ENCODE peak calls at places on chromosome 17, in seven cellular contexts. One of them, this sample, is unnamed.
A peak's percentile ranks its signal among the peaks of the same experiment; 100 is the strongest.

GRCh38 chr17:9696279-9697044 is 51.1 kb downstream of the USP43 start:
- DNase-seq in endodermal cell: peak; percentile 77
- DNase-seq in left ventricle myocardium inferior: no peak
- DNase-seq in mesenchymal stem cell: no peak
- DNase-seq in SJSA1: no peak
- DNase-seq in PC-9: no peak
- DNase-seq in heart left ventricle: no peak
- DNase-seq in this sample: no peak

GRCh38 chr17:78905111-78905510 is 2.1 kb upstream of the CEP295NL start:
- DNase-seq in endodermal cell: no peak
- DNase-seq in left ventricle myocardium inferior: no peak
- DNase-seq in mesenchymal stem cell: peak; percentile 24
- DNase-seq in SJSA1: no peak
- DNase-seq in PC-9: no peak
- DNase-seq in heart left ventricle: no peak
- DNase-seq in this sample: no peak

GRCh38 chr17:4560837-4561241 is 462 bp upstream of the GGT6 start:
- DNase-seq in endodermal cell: peak; percentile 83
- DNase-seq in left ventricle myocardium inferior: no peak
- DNase-seq in mesenchymal stem cell: no peak
- DNase-seq in SJSA1: no peak
- DNase-seq in PC-9: no peak
- DNase-seq in heart left ventricle: no peak
- DNase-seq in this sample: peak; percentile 78

GRCh38 chr17:56475121-56475520 is 118.4 kb upstream of the NOG start:
- DNase-seq in endodermal cell: no peak
- DNase-seq in left ventricle myocardium inferior: no peak
- DNase-seq in mesenchymal stem cell: no peak
- DNase-seq in SJSA1: no peak
- DNase-seq in PC-9: no peak
- DNase-seq in heart left ventricle: no peak
- DNase-seq in this sample: no peak

GRCh38 chr17:72719582-72720493 is 372.6 kb downstream of the SLC39A11 start:
- DNase-seq in endodermal cell: no peak
- DNase-seq in left ventricle myocardium inferior: no peak
- DNase-seq in mesenchymal stem cell: peak; percentile 60
- DNase-seq in SJSA1: peak; percentile 68
- DNase-seq in PC-9: no peak
- DNase-seq in heart left ventricle: no peak
- DNase-seq in this sample: no peak

GRCh38 chr17:50554201-50554600 is 6.3 kb upstream of the CACNA1G start:
- DNase-seq in endodermal cell: no peak
- DNase-seq in left ventricle myocardium inferior: no peak
- DNase-seq in mesenchymal stem cell: no peak
- DNase-seq in SJSA1: no peak
- DNase-seq in PC-9: no peak
- DNase-seq in heart left ventricle: no peak
- DNase-seq in this sample: no peak

GRCh38 chr17:59669411-59669810 is 37.8 kb downstream of the PTRH2 start:
- DNase-seq in endodermal cell: no peak
- DNase-seq in left ventricle myocardium inferior: no peak
- DNase-seq in mesenchymal stem cell: no peak
- DNase-seq in SJSA1: no peak
- DNase-seq in PC-9: no peak
- DNase-seq in heart left ventricle: no peak
- DNase-seq in this sample: no peak

GRCh38 chr17:49552070-49552751 is 23.5 kb upstream of the NXPH3 start:
- DNase-seq in endodermal cell: peak; percentile 50
- DNase-seq in left ventricle myocardium inferior: no peak
- DNase-seq in mesenchymal stem cell: no peak
- DNase-seq in SJSA1: no peak
- DNase-seq in PC-9: no peak
- DNase-seq in heart left ventricle: no peak
- DNase-seq in this sample: no peak

GRCh38 chr17:42111901-42112551 is 488 bp downstream of the DHX58 start:
- DNase-seq in endodermal cell: peak; percentile 72
- DNase-seq in left ventricle myocardium inferior: no peak
- DNase-seq in mesenchymal stem cell: peak; percentile 27
- DNase-seq in SJSA1: no peak
- DNase-seq in PC-9: no peak
- DNase-seq in heart left ventricle: peak; percentile 26
- DNase-seq in this sample: peak; percentile 60

GRCh38 chr17:59346341-59346740 is 14.9 kb downstream of the YPEL2 start:
- DNase-seq in endodermal cell: peak; percentile 48
- DNase-seq in left ventricle myocardium inferior: no peak
- DNase-seq in mesenchymal stem cell: no peak
- DNase-seq in SJSA1: no peak
- DNase-seq in PC-9: no peak
- DNase-seq in heart left ventricle: no peak
- DNase-seq in this sample: no peak

GRCh38 chr17:65785109-65785508 is 223.7 kb upstream of the AXIN2 start:
- DNase-seq in endodermal cell: no peak
- DNase-seq in left ventricle myocardium inferior: no peak
- DNase-seq in mesenchymal stem cell: peak; percentile 83
- DNase-seq in SJSA1: no peak
- DNase-seq in PC-9: peak; percentile 91
- DNase-seq in heart left ventricle: no peak
- DNase-seq in this sample: no peak

GRCh38 chr17:66698270-66698669 is 136.6 kb upstream of the CACNG5 start:
- DNase-seq in endodermal cell: no peak
- DNase-seq in left ventricle myocardium inferior: no peak
- DNase-seq in mesenchymal stem cell: no peak
- DNase-seq in SJSA1: no peak
- DNase-seq in PC-9: no peak
- DNase-seq in heart left ventricle: no peak
- DNase-seq in this sample: no peak

GRCh38 chr17:17682293-17682736 is 1.1 kb downstream of the RAI1 start:
- DNase-seq in endodermal cell: peak; percentile 62
- DNase-seq in left ventricle myocardium inferior: peak; percentile 54
- DNase-seq in mesenchymal stem cell: peak; percentile 52
- DNase-seq in SJSA1: peak; percentile 61
- DNase-seq in PC-9: no peak
- DNase-seq in heart left ventricle: peak; percentile 74
- DNase-seq in this sample: peak; percentile 51

GRCh38 chr17:41801374-41802062 is 10.2 kb downstream of the P3H4 start:
- DNase-seq in endodermal cell: peak; percentile 97
- DNase-seq in left ventricle myocardium inferior: peak; percentile 84
- DNase-seq in mesenchymal stem cell: peak; percentile 80
- DNase-seq in SJSA1: peak; percentile 81
- DNase-seq in PC-9: peak; percentile 84
- DNase-seq in heart left ventricle: peak; percentile 84
- DNase-seq in this sample: peak; percentile 77

GRCh38 chr17:71118039-71118438 is 948.7 kb downstream of the KCNJ2 start:
- DNase-seq in endodermal cell: peak; percentile 65
- DNase-seq in left ventricle myocardium inferior: no peak
- DNase-seq in mesenchymal stem cell: peak; percentile 8
- DNase-seq in SJSA1: no peak
- DNase-seq in PC-9: no peak
- DNase-seq in heart left ventricle: no peak
- DNase-seq in this sample: no peak

GRCh38 chr17:28675980-28676379 is 14.0 kb downstream of the SUPT6H start:
- DNase-seq in endodermal cell: peak; percentile 68
- DNase-seq in left ventricle myocardium inferior: no peak
- DNase-seq in mesenchymal stem cell: no peak
- DNase-seq in SJSA1: no peak
- DNase-seq in PC-9: no peak
- DNase-seq in heart left ventricle: no peak
- DNase-seq in this sample: no peak

GRCh38 chr17:81342062-81342699 is 47.1 kb upstream of the SLC38A10 start:
- DNase-seq in endodermal cell: peak; percentile 56
- DNase-seq in left ventricle myocardium inferior: no peak
- DNase-seq in mesenchymal stem cell: peak; percentile 47
- DNase-seq in SJSA1: no peak
- DNase-seq in PC-9: no peak
- DNase-seq in heart left ventricle: no peak
- DNase-seq in this sample: no peak

GRCh38 chr17:76002100-76002499 is 1.4 kb downstream of the CDK3 start:
- DNase-seq in endodermal cell: peak; percentile 47
- DNase-seq in left ventricle myocardium inferior: no peak
- DNase-seq in mesenchymal stem cell: no peak
- DNase-seq in SJSA1: no peak
- DNase-seq in PC-9: no peak
- DNase-seq in heart left ventricle: no peak
- DNase-seq in this sample: no peak
- H3K27ac ChIP-seq in endodermal cell: no peak overlapping the region
- H3K27ac ChIP-seq in left ventricle myocardium inferior: no peak overlapping the region
- H3K27ac ChIP-seq in mesenchymal stem cell: no peak overlapping the region
- H3K27ac ChIP-seq in SJSA1: no peak overlapping the region
- H3K27ac ChIP-seq in PC-9: no peak overlapping the region
- H3K27ac ChIP-seq in heart left ventricle: no peak overlapping the region
- H3K27ac ChIP-seq in this sample: no peak overlapping the region

GRCh38 chr17:2175294-2175628 is 120.4 kb downstream of the HIC1 start:
- DNase-seq in endodermal cell: no peak
- DNase-seq in left ventricle myocardium inferior: no peak
- DNase-seq in mesenchymal stem cell: no peak
- DNase-seq in SJSA1: no peak
- DNase-seq in PC-9: no peak
- DNase-seq in heart left ventricle: no peak
- DNase-seq in this sample: no peak
- H3K27ac ChIP-seq in endodermal cell: no peak overlapping the region
- H3K27ac ChIP-seq in left ventricle myocardium inferior: peak overlapping the region; percentile 90
- H3K27ac ChIP-seq in mesenchymal stem cell: peak overlapping the region; percentile 59
- H3K27ac ChIP-seq in SJSA1: peak overlapping the region; percentile 85
- H3K27ac ChIP-seq in PC-9: no peak overlapping the region
- H3K27ac ChIP-seq in heart left ventricle: peak overlapping the region; percentile 93
- H3K27ac ChIP-seq in this sample: peak overlapping the region; percentile 19

GRCh38 chr17:38752930-38753506 is 477 bp downstream of the PSMB3 start:
- DNase-seq in endodermal cell: no peak
- DNase-seq in left ventricle myocardium inferior: no peak
- DNase-seq in mesenchymal stem cell: no peak
- DNase-seq in SJSA1: no peak
- DNase-seq in PC-9: no peak
- DNase-seq in heart left ventricle: no peak
- DNase-seq in this sample: no peak

GRCh38 chr17:38751803-38752118 is 780 bp upstream of the PSMB3 start:
- DNase-seq in endodermal cell: peak; percentile 97
- DNase-seq in left ventricle myocardium inferior: peak; percentile 76
- DNase-seq in mesenchymal stem cell: peak; percentile 94
- DNase-seq in SJSA1: peak; percentile 85
- DNase-seq in PC-9: peak; percentile 69
- DNase-seq in heart left ventricle: peak; percentile 88
- DNase-seq in this sample: peak; percentile 88

GRCh38 chr17:38751144-38751802 is 1.3 kb upstream of the PSMB3 start:
- DNase-seq in endodermal cell: peak; percentile 63
- DNase-seq in left ventricle myocardium inferior: no peak
- DNase-seq in mesenchymal stem cell: no peak
- DNase-seq in SJSA1: no peak
- DNase-seq in PC-9: no peak
- DNase-seq in heart left ventricle: no peak
- DNase-seq in this sample: no peak

GRCh38 chr17:38750312-38751121 is 2.0 kb upstream of the PSMB3 start:
- DNase-seq in endodermal cell: peak; percentile 84
- DNase-seq in left ventricle myocardium inferior: no peak
- DNase-seq in mesenchymal stem cell: peak; percentile 53
- DNase-seq in SJSA1: no peak
- DNase-seq in PC-9: peak; percentile 53
- DNase-seq in heart left ventricle: no peak
- DNase-seq in this sample: no peak

DNA sequence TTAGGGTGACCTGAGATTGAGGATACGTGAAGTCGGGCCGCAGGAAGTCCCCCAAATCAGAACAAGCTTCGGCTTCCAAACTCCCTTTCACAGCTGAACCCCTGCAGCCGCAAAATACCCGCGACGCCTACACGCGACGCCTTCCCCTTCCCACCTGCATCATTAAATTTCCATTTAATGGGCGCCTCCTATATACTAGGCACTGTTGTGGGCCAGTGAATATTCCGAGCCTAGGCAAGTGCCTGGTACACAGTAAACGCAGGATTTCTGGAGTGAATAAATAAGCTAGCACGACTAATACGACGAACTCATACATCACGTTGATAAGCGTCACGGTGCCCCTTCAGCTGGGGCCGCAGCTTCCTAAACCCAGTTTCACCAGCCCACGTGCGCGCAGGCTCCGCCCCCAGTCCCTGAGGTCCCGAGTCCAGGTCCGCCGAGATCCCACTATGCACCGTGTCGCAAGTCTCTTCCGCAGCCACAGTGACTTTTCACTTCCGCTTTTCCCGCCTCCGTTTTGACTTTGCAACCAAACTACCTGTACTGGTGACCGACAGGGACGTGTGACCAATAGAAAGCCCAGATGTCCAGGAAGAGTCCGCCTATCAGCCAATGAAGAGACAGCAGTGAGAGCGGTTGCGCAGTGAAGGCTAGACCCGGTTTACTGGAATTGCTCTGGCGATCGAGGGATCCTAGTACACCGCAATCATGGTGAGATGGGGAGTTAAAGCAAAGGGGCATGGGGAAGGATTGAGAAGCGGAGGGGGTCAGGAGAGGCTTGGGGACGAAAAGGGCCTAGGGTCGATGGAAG is at the start of gene PSMB3:
- DNase-seq in endodermal cell: peak; percentile 100
- DNase-seq in left ventricle myocardium inferior: peak; percentile 96
- DNase-seq in mesenchymal stem cell: peak; percentile 100
- DNase-seq in SJSA1: peak; percentile 98
- DNase-seq in PC-9: peak; percentile 99
- DNase-seq in heart left ventricle: peak; percentile 98
- DNase-seq in this sample: peak; percentile 98
- H3K27ac ChIP-seq in endodermal cell: peak within 1 kb of the TSS; percentile 58
- H3K27ac ChIP-seq in left ventricle myocardium inferior: peak within 1 kb of the TSS; percentile 96
- H3K27ac ChIP-seq in mesenchymal stem cell: peak within 1 kb of the TSS; percentile 39
- H3K27ac ChIP-seq in SJSA1: peak within 1 kb of the TSS; percentile 59
- H3K27ac ChIP-seq in PC-9: peak within 1 kb of the TSS; percentile 79
- H3K27ac ChIP-seq in heart left ventricle: peak within 1 kb of the TSS; percentile 97
- H3K27ac ChIP-seq in this sample: peak within 1 kb of the TSS; percentile 92

GRCh38 chr17:37510056-37510455 is 20.4 kb downstream of the DUSP14 start:
- DNase-seq in endodermal cell: peak; percentile 61
- DNase-seq in left ventricle myocardium inferior: no peak
- DNase-seq in mesenchymal stem cell: no peak
- DNase-seq in SJSA1: no peak
- DNase-seq in PC-9: no peak
- DNase-seq in heart left ventricle: no peak
- DNase-seq in this sample: no peak

GRCh38 chr17:37505333-37505732 is 15.6 kb downstream of the DUSP14 start:
- DNase-seq in endodermal cell: no peak
- DNase-seq in left ventricle myocardium inferior: no peak
- DNase-seq in mesenchymal stem cell: no peak
- DNase-seq in SJSA1: no peak
- DNase-seq in PC-9: no peak
- DNase-seq in heart left ventricle: no peak
- DNase-seq in this sample: no peak

GRCh38 chr17:37506678-37507077 is 17.0 kb downstream of the DUSP14 start:
- DNase-seq in endodermal cell: peak; percentile 94
- DNase-seq in left ventricle myocardium inferior: no peak
- DNase-seq in mesenchymal stem cell: peak; percentile 58
- DNase-seq in SJSA1: no peak
- DNase-seq in PC-9: no peak
- DNase-seq in heart left ventricle: no peak
- DNase-seq in this sample: no peak

GRCh38 chr17:37503148-37503547 is 13.5 kb downstream of the DUSP14 start:
- DNase-seq in endodermal cell: no peak
- DNase-seq in left ventricle myocardium inferior: no peak
- DNase-seq in mesenchymal stem cell: no peak
- DNase-seq in SJSA1: no peak
- DNase-seq in PC-9: no peak
- DNase-seq in heart left ventricle: no peak
- DNase-seq in this sample: no peak

DNA sequence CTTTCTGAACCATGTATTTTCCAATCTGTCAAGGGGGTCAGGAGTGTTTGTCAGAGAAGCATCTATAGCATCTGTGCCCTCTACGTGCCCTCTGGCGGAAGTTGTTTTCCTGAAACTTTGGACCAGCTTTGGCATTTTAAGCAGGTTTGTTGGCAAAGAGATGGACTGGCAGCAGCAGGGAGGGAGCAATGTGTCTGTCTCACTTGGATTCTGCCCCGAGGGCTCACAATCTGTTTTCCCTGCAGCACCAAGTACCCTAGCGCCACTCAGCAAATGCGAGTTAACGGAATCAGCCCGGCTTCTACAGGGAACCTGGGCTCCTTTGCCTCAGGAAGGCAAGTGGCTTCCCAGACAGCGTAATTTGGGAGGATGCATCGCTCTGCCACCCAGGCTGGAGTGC is 17.4 kb downstream of the DUSP14 start:
- DNase-seq in endodermal cell: peak; percentile 52
- DNase-seq in left ventricle myocardium inferior: no peak
- DNase-seq in mesenchymal stem cell: no peak
- DNase-seq in SJSA1: no peak
- DNase-seq in PC-9: no peak
- DNase-seq in heart left ventricle: no peak
- DNase-seq in this sample: no peak
- H3K27ac ChIP-seq in endodermal cell: no peak overlapping the region
- H3K27ac ChIP-seq in left ventricle myocardium inferior: peak overlapping the region; percentile 18
- H3K27ac ChIP-seq in mesenchymal stem cell: no peak overlapping the region
- H3K27ac ChIP-seq in SJSA1: no peak overlapping the region
- H3K27ac ChIP-seq in PC-9: no peak overlapping the region
- H3K27ac ChIP-seq in heart left ventricle: no peak overlapping the region
- H3K27ac ChIP-seq in this sample: no peak overlapping the region

This sample was measured in adrenal gland.